ENCODE peak calls at places on chromosomes 13 and 19, in six cellular contexts. F is AG10803, H is AG09319, O is B cell, G is astrocyte of the spinal cord, P is WERI-Rb-1. W is an unnamed sample.

GRCh38 chr19:45211751-45212381 is 33.3 kb downstream of the BLOC1S3 start:
- DNase-seq in G (no peak), P (no peak), H (no peak), O (no peak), F (no peak), W (no peak)

GRCh38 chr13:99941086-99941485 is 30.5 kb downstream of the ZIC5 start:
- DNase-seq in P (no peak), G (no peak), O (no peak), H (no peak), F (no peak), W (no peak)

GRCh38 chr13:108705031-108705430 is 75.6 kb downstream of the MYO16 start:
- DNase-seq in G (no peak), P (no peak), H (no peak), O (no peak), F (no peak), W (no peak)

GRCh38 chr13:79451500-79451962 is 29.4 kb upstream of the NDFIP2 start:
- DNase-seq in F (peak; percentile 84), P (no peak), G (peak; percentile 92), O (no peak), H (peak; percentile 61), W (peak; percentile 65)

GRCh38 chr19:7257148-7258041 is 36.8 kb downstream of the INSR start:
- DNase-seq in O (no peak), G (no peak), P (no peak), F (peak; percentile 35), H (no peak), W (no peak)

GRCh38 chr19:10699650-10700335 is 1.4 kb upstream of the QTRT1 start:
- DNase-seq in P (peak; percentile 65), O (peak; percentile 76), H (no peak), F (peak; percentile 50), G (peak; percentile 48), W (peak; percentile 81)

GRCh38 chr19:29666634-29667389 is 1.6 kb downstream of the PLEKHF1 start:
- DNase-seq in O (no peak), H (no peak), F (peak; percentile 72), P (no peak), G (peak; percentile 88), W (no peak)

GRCh38 chr13:33876716-33877394 is 58.9 kb downstream of the RFC3 start:
- DNase-seq in G (no peak), H (no peak), O (no peak), F (no peak), P (no peak), W (no peak)

GRCh38 chr13:111385182-111385857 is 64.9 kb downstream of the TEX29 start:
- DNase-seq in F (no peak), P (no peak), G (no peak), O (no peak), H (no peak), W (no peak)

GRCh38 chr19:44988896-44989563 is 12.2 kb upstream of the RELB start:
- DNase-seq in O (peak; percentile 77), G (peak; percentile 48), H (peak; percentile 14), F (peak; percentile 59), P (peak; percentile 69), W (peak; percentile 88)

GRCh38 chr13:95385808-95386207 is 84.6 kb upstream of the ABCC4 start:
- DNase-seq in G (no peak), H (no peak), F (no peak), O (no peak), P (no peak), W (no peak)

GRCh38 chr19:47752440-47753211 is 7.3 kb downstream of the NOP53 start:
- DNase-seq in H (no peak), G (no peak), O (no peak), P (no peak), F (no peak), W (no peak)

GRCh38 chr19:2333027-2333806 is 4.7 kb downstream of the SPPL2B start:
- DNase-seq in O (peak; percentile 38), P (peak; percentile 52), G (no peak), F (no peak), H (no peak), W (no peak)

GRCh38 chr19:9996541-9996940 is 13.8 kb downstream of the COL5A3 start:
- DNase-seq in F (peak; percentile 31), O (no peak), H (no peak), P (no peak), G (no peak), W (no peak)

GRCh38 chr19:5947435-5947834 is 30.5 kb downstream of the RANBP3 start:
- DNase-seq in G (peak; percentile 69), H (no peak), F (peak; percentile 76), P (no peak), O (no peak), W (no peak)

GRCh38 chr19:39946532-39946931 is 12.1 kb upstream of the FCGBP start:
- DNase-seq in H (no peak), F (no peak), G (no peak), O (no peak), P (no peak), W (no peak)

GRCh38 chr19:7230826-7231225 is 63.4 kb downstream of the INSR start:
- DNase-seq in G (no peak), P (no peak), O (no peak), H (no peak), F (peak; percentile 10), W (no peak)

GRCh38 chr19:15894359-15894758 is 3.5 kb downstream of the CYP4F2 start:
- DNase-seq in G (no peak), O (no peak), H (no peak), P (no peak), F (no peak), W (no peak)

GRCh38 chr13:38872693-38873092 is 117.9 kb downstream of the STOML3 start:
- DNase-seq in H (no peak), G (peak; percentile 64), F (peak; percentile 21), O (peak; percentile 36), P (peak; percentile 50), W (peak; percentile 57)
- TF ChIP-seq CTCF in H (peak; percentile 32), G (peak; percentile 70), F (peak; percentile 47), O (peak; percentile 66), P (peak; percentile 39), W (peak; percentile 78)

DNA sequence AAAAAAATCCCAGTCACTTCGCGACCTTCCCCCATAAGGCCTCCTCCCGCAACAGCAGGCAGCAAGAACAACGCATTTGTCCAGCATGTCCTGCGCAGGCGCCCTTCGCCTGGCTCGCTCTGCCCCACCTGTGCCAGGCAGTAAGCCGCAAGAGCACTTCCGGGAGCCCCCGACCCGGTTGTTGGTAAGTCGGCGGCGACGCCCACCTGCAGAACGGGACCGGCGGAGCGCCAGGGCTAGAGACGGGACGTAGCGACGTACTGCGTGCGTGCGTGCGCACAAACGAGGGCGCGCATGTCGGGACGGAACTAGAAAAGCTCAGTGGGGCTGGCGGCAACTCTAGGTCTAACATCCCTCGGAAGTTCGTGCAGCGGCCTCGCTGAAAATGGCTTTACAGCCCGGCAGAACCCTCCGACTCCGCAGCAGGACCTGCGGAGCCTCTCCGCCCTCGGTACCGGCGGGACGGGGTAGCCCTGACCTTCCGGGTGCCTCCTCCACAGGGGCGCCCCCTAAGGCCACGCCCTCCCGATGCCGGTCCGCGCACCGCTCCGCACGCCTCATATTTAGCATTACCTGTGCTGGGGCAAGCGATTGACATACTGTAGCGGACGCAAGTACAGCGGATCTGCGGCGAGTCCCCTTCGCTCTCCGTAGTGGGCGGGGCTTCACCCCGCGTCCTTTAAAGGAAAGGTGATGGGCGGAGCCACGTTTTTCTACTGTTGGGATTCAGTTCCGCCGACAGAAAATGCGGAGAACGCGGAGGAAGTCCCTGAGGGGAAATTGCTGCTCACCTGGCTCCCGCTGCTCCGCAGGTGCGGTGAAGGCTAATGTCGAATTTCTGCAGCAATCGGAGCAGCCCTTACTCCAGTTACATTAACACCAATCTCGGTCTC is at the start of gene MTIF3:
- DNase-seq in G (peak; percentile 93), O (peak; percentile 98), P (peak; percentile 100), F (peak; percentile 82), H (peak; percentile 63), W (peak; percentile 93)
- TF ChIP-seq CTCF in G (no peak), O (no peak), P (no peak), F (no peak), H (no peak), W (no peak)

DNA sequence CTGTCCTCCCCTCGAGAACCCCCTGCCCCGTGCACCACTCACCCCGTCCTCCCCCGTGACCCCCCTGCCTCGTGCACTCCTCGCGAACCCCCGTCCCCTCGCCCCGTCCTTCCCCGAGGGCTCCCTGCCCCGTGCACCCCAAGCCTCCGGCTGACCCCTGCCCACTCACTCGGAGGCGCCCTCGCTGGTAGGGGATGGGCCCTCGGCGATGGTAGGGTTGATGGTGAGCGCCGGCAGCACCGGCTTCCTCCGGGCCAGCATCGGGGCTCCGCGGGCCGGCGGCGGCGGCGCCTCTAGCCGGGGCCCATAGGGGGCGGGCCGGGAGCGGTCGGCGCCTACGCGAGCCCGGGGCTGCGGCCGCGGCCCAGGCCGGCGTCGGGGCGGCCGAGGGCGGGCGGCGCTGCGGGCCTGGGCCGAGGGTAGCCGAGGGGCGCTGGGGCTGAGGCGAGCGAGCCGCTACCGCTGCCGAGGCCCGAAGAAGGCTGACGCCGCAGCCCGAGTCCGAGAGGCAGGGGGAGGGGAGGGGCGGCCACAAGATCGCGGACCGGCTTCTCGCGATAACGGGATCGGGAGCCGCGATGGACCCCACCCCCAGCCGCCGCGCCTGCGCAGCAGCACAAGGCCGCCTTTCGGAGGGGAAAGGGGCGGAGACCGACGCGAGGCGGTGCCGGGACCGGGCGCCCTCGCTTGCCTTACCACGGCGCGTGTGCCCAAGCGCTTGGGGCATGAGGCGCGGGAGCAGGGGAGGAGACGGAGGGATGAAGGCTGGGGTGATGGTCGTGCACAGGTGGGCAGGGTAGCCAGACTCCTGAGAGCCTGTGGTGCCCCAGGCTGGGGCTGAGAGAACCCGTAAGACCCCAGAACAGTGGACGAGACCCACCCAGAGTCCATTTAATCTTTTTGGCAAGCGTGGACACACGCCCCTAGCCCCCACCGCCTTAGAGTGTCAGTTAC is at the start of gene MAP2K2:
- DNase-seq in G (peak; percentile 87), P (peak; percentile 93), O (peak; percentile 98), H (peak; percentile 70), F (peak; percentile 85), W (peak; percentile 98)
- TF ChIP-seq CTCF in G (no peak), P (no peak), O (no peak), H (no peak), F (no peak), W (peak; percentile 7)

GRCh38 chr13:51783432-51784094 is 20.4 kb downstream of the DHRS12 start:
- DNase-seq in O (no peak), P (no peak), F (no peak), H (no peak), G (no peak), W (no peak)

GRCh38 chr13:51780099-51780498 is 23.9 kb downstream of the DHRS12 start:
- DNase-seq in P (no peak), G (no peak), H (no peak), F (no peak), O (no peak), W (no peak)

GRCh38 chr13:51781246-51782022 is 22.5 kb downstream of the DHRS12 start:
- DNase-seq in F (no peak), P (no peak), O (no peak), H (no peak), G (peak; percentile 44), W (peak; percentile 36)

GRCh38 chr13:51784097-51784496 is 19.9 kb downstream of the DHRS12 start:
- DNase-seq in H (no peak), G (no peak), P (no peak), F (no peak), O (no peak), W (no peak)

DNA sequence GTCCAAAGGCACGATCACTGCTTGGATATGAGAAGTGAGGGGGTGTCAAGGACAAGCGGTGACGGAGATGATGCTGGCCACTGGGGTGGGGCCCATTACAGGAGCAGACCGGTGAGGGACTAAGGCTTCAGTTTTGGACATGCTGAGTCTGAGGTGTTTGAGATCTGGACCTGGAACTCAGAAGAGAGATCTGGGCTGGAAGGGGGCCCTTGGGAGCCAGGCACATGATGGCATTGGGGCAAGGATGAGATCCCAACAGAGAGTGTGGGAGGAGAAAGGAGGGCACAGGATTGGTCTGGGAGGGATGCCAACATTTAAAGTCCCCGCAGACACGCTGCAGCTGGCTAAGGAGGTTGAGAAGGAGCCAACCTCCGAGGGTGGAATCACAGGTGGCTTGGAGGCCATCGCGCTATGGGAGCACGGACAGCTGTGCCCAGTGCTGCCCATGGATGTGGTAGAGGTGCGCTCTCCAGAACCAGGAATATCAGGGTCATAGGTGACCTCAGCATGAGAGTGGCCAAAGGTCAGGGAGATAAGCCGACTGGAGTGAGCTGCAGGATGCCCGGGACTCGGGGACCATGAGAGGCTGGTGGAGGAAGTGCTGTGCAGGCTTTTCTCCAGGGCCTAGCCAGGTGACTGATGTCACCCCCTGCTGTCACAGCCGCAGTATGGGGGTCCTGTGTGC is 21.8 kb downstream of the DHRS12 start:
- DNase-seq in F (no peak), P (no peak), H (no peak), O (no peak), G (no peak), W (no peak)
- TF ChIP-seq CTCF in F (no peak), P (no peak), H (no peak), O (no peak), G (no peak), W (no peak)

W was measured in GM13977.